ENCODE peak calls at places on chromosomes 1 and 21, in eight cellular contexts. One of them, this sample, is unnamed.

GRCh38 chr1:53982034-53982761 is 35.8 kb downstream of the LDLRAD1 start:
- DNase-seq in transverse colon: peak
- DNase-seq in pancreas: peak
- DNase-seq in glutamatergic neuron: no peak
- DNase-seq in neural progenitor cell: peak
- DNase-seq in choroid plexus epithelial cell: peak
- DNase-seq in PC-9: no peak
- DNase-seq in CD4-positive, alpha-beta T cell: no peak
- DNase-seq in this sample: no peak

GRCh38 chr1:181089017-181089776 is 697 bp downstream of the IER5 start:
- DNase-seq in transverse colon: peak
- DNase-seq in pancreas: peak
- DNase-seq in glutamatergic neuron: peak
- DNase-seq in neural progenitor cell: peak
- DNase-seq in choroid plexus epithelial cell: no peak
- DNase-seq in PC-9: no peak
- DNase-seq in CD4-positive, alpha-beta T cell: peak
- DNase-seq in this sample: no peak

GRCh38 chr1:93437976-93438605 is 9.8 kb upstream of the FNBP1L start:
- DNase-seq in transverse colon: no peak
- DNase-seq in pancreas: no peak
- DNase-seq in glutamatergic neuron: no peak
- DNase-seq in neural progenitor cell: peak
- DNase-seq in choroid plexus epithelial cell: peak
- DNase-seq in PC-9: peak
- DNase-seq in CD4-positive, alpha-beta T cell: no peak
- DNase-seq in this sample: peak

GRCh38 chr1:31033573-31033972 is 31.9 kb downstream of the PUM1 start:
- DNase-seq in transverse colon: no peak
- DNase-seq in pancreas: no peak
- DNase-seq in glutamatergic neuron: no peak
- DNase-seq in neural progenitor cell: no peak
- DNase-seq in choroid plexus epithelial cell: no peak
- DNase-seq in PC-9: no peak
- DNase-seq in CD4-positive, alpha-beta T cell: no peak
- DNase-seq in this sample: no peak

GRCh38 chr1:87953732-87954344 is 625.2 kb downstream of the LMO4 start:
- DNase-seq in transverse colon: peak
- DNase-seq in pancreas: no peak
- DNase-seq in glutamatergic neuron: peak
- DNase-seq in neural progenitor cell: peak
- DNase-seq in choroid plexus epithelial cell: peak
- DNase-seq in PC-9: peak
- DNase-seq in CD4-positive, alpha-beta T cell: peak
- DNase-seq in this sample: peak

GRCh38 chr21:45073301-45074047 is 906 bp upstream of the ADARB1 start:
- DNase-seq in transverse colon: peak
- DNase-seq in pancreas: peak
- DNase-seq in glutamatergic neuron: peak
- DNase-seq in neural progenitor cell: peak
- DNase-seq in choroid plexus epithelial cell: no peak
- DNase-seq in PC-9: peak
- DNase-seq in CD4-positive, alpha-beta T cell: no peak
- DNase-seq in this sample: peak

GRCh38 chr1:97202481-97202880 is 480.9 kb downstream of the PTBP2 start:
- DNase-seq in transverse colon: no peak
- DNase-seq in pancreas: no peak
- DNase-seq in glutamatergic neuron: peak
- DNase-seq in neural progenitor cell: peak
- DNase-seq in choroid plexus epithelial cell: no peak
- DNase-seq in PC-9: no peak
- DNase-seq in CD4-positive, alpha-beta T cell: no peak
- DNase-seq in this sample: no peak

GRCh38 chr1:98053471-98054366 is 132.9 kb upstream of the DPYD start:
- DNase-seq in transverse colon: peak
- DNase-seq in pancreas: peak
- DNase-seq in glutamatergic neuron: peak
- DNase-seq in neural progenitor cell: peak
- DNase-seq in choroid plexus epithelial cell: peak
- DNase-seq in PC-9: no peak
- DNase-seq in CD4-positive, alpha-beta T cell: peak
- DNase-seq in this sample: peak

GRCh38 chr1:234154320-234155251 is 218.7 kb upstream of the COA6 start:
- DNase-seq in transverse colon: no peak
- DNase-seq in pancreas: no peak
- DNase-seq in glutamatergic neuron: no peak
- DNase-seq in neural progenitor cell: peak
- DNase-seq in choroid plexus epithelial cell: peak
- DNase-seq in PC-9: peak
- DNase-seq in CD4-positive, alpha-beta T cell: no peak
- DNase-seq in this sample: peak

GRCh38 chr21:42942244-42942643 is 16.8 kb upstream of the ERVH48-1 start:
- DNase-seq in transverse colon: no peak
- DNase-seq in pancreas: no peak
- DNase-seq in glutamatergic neuron: no peak
- DNase-seq in neural progenitor cell: no peak
- DNase-seq in choroid plexus epithelial cell: no peak
- DNase-seq in PC-9: no peak
- DNase-seq in CD4-positive, alpha-beta T cell: no peak
- DNase-seq in this sample: no peak

GRCh38 chr21:42937960-42938580 is 12.6 kb upstream of the ERVH48-1 start:
- DNase-seq in transverse colon: no peak
- DNase-seq in pancreas: peak
- DNase-seq in glutamatergic neuron: no peak
- DNase-seq in neural progenitor cell: no peak
- DNase-seq in choroid plexus epithelial cell: no peak
- DNase-seq in PC-9: no peak
- DNase-seq in CD4-positive, alpha-beta T cell: no peak
- DNase-seq in this sample: peak

GRCh38 chr21:42941696-42942085 is 16.3 kb upstream of the ERVH48-1 start:
- DNase-seq in transverse colon: no peak
- DNase-seq in pancreas: no peak
- DNase-seq in glutamatergic neuron: no peak
- DNase-seq in neural progenitor cell: no peak
- DNase-seq in choroid plexus epithelial cell: no peak
- DNase-seq in PC-9: no peak
- DNase-seq in CD4-positive, alpha-beta T cell: no peak
- DNase-seq in this sample: no peak

DNA sequence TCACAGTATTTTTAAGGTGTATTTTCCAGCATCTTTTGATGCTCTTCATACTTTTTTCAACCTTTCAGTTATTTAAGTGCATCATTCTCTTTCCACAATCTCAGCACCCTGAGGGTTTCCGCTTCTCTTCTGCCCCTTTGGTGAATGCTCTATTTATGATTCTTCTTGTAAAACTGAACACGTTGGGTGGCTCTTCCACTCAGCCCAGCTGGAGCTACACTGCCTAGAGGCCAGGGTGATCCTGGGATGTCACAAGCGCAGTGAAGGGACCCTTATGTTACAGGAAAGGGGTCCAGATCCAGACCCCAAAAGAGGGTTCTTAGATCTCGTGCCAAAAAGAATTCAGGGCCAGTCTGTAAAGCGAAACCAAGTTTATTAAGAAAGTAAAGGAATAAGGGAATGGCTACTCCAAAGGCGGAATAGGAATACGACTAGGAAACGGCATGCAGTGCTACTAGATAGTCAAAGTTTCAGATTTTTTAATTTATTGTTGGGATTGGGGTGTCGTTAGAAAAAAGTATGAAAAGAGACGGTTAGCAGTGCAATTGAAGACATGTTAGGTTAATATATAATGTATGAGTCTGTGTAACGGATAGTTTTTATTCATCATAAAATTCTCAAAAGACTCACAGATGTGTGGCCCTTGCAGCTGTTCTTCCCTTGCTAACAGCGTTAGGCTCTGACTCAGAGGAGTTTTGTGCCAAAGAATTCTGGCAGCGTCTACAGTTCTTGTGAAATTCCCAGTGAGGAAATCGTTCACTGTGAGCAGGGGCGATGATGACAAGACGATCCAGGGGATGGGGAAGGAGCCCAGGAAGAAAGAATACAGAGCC is 14.4 kb upstream of the ERVH48-1 start:
- DNase-seq in transverse colon: peak
- DNase-seq in pancreas: peak
- DNase-seq in glutamatergic neuron: no peak
- DNase-seq in neural progenitor cell: no peak
- DNase-seq in choroid plexus epithelial cell: peak
- DNase-seq in PC-9: peak
- DNase-seq in CD4-positive, alpha-beta T cell: no peak
- DNase-seq in this sample: peak
- TF ChIP-seq CTCF in transverse colon: no peak
- TF ChIP-seq CTCF in pancreas: no peak
- TF ChIP-seq CTCF in glutamatergic neuron: no peak
- TF ChIP-seq CTCF in neural progenitor cell: no peak
- TF ChIP-seq CTCF in choroid plexus epithelial cell: no peak
- TF ChIP-seq CTCF in PC-9: no peak
- TF ChIP-seq CTCF in CD4-positive, alpha-beta T cell: no peak
- TF ChIP-seq CTCF in this sample: no peak

DNA sequence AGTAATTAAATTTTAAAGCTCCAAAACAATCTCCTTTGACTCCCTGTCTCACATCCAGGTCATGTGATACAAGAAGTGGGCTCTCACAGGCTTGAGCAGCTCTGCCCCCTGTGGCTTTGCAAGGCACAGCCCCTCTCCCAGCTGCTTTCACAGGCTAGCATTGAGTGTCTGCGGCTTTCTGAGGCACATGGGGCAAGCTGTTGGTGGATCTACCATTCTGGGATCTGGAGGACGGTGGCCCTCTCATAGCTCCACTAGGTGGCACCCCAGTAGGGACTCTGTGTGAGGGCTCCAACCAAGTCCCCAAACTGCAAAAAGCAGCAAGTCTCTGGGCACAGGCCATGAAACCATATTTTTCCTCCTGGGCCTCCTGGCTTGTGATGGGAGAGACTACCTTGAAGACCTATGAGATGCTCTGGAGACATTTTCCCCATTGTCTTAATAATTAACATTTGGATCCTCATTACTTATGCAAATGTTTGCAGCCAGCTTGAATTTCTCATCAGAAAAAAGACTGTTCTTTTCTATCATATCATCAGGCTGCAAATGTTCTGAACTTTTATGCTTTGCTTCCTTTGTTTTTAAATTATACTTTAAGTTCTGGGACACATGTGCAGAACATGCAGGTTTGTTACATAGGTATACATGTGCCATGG is 554.1 kb upstream of the OLFM3 start:
- DNase-seq in transverse colon: no peak
- DNase-seq in pancreas: no peak
- DNase-seq in glutamatergic neuron: peak
- DNase-seq in neural progenitor cell: peak
- DNase-seq in choroid plexus epithelial cell: peak
- DNase-seq in PC-9: no peak
- DNase-seq in CD4-positive, alpha-beta T cell: no peak
- DNase-seq in this sample: no peak
- TF ChIP-seq CTCF in transverse colon: no peak
- TF ChIP-seq CTCF in pancreas: no peak
- TF ChIP-seq CTCF in glutamatergic neuron: peak
- TF ChIP-seq CTCF in neural progenitor cell: peak
- TF ChIP-seq CTCF in choroid plexus epithelial cell: peak
- TF ChIP-seq CTCF in PC-9: peak
- TF ChIP-seq CTCF in CD4-positive, alpha-beta T cell: no peak
- TF ChIP-seq CTCF in this sample: peak

GRCh38 chr21:38716088-38716487 is 89.6 kb upstream of the ETS2 start:
- DNase-seq in transverse colon: no peak
- DNase-seq in pancreas: no peak
- DNase-seq in glutamatergic neuron: no peak
- DNase-seq in neural progenitor cell: no peak
- DNase-seq in choroid plexus epithelial cell: no peak
- DNase-seq in PC-9: no peak
- DNase-seq in CD4-positive, alpha-beta T cell: no peak
- DNase-seq in this sample: no peak

GRCh38 chr21:38716942-38717341 is 88.8 kb upstream of the ETS2 start:
- DNase-seq in transverse colon: no peak
- DNase-seq in pancreas: no peak
- DNase-seq in glutamatergic neuron: no peak
- DNase-seq in neural progenitor cell: no peak
- DNase-seq in choroid plexus epithelial cell: peak
- DNase-seq in PC-9: no peak
- DNase-seq in CD4-positive, alpha-beta T cell: no peak
- DNase-seq in this sample: no peak

GRCh38 chr21:38720074-38720473 is 85.7 kb upstream of the ETS2 start:
- DNase-seq in transverse colon: no peak
- DNase-seq in pancreas: no peak
- DNase-seq in glutamatergic neuron: no peak
- DNase-seq in neural progenitor cell: no peak
- DNase-seq in choroid plexus epithelial cell: no peak
- DNase-seq in PC-9: no peak
- DNase-seq in CD4-positive, alpha-beta T cell: no peak
- DNase-seq in this sample: no peak

GRCh38 chr21:38712076-38712475 is 93.7 kb upstream of the ETS2 start:
- DNase-seq in transverse colon: peak
- DNase-seq in pancreas: no peak
- DNase-seq in glutamatergic neuron: peak
- DNase-seq in neural progenitor cell: peak
- DNase-seq in choroid plexus epithelial cell: peak
- DNase-seq in PC-9: no peak
- DNase-seq in CD4-positive, alpha-beta T cell: no peak
- DNase-seq in this sample: peak

GRCh38 chr21:38714998-38715397 is 90.7 kb upstream of the ETS2 start:
- DNase-seq in transverse colon: no peak
- DNase-seq in pancreas: no peak
- DNase-seq in glutamatergic neuron: no peak
- DNase-seq in neural progenitor cell: no peak
- DNase-seq in choroid plexus epithelial cell: peak
- DNase-seq in PC-9: no peak
- DNase-seq in CD4-positive, alpha-beta T cell: no peak
- DNase-seq in this sample: no peak
- TF ChIP-seq CTCF in transverse colon: no peak
- TF ChIP-seq CTCF in pancreas: no peak
- TF ChIP-seq CTCF in glutamatergic neuron: no peak
- TF ChIP-seq CTCF in neural progenitor cell: no peak
- TF ChIP-seq CTCF in choroid plexus epithelial cell: no peak
- TF ChIP-seq CTCF in PC-9: no peak
- TF ChIP-seq CTCF in CD4-positive, alpha-beta T cell: no peak
- TF ChIP-seq CTCF in this sample: no peak

DNA sequence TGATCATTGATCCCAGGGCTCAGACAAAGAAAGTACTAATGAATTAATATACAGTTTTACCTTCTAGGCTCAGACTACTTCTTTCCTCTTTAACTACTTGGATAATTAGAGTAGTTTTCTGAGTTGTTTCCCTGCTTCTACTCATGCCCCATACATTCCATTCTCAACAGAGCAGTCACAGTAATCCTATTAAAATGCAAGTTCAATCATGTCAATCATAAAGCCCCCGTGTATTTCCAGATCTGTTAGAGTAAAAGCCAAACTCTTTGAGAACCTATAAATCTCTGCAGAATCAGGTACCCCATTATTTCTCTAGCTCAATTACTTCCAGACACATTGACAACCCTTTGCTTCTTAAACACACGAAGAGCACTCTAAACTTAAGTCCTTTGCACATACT is 242.1 kb upstream of the PRMT6 start:
- DNase-seq in transverse colon: no peak
- DNase-seq in pancreas: no peak
- DNase-seq in glutamatergic neuron: no peak
- DNase-seq in neural progenitor cell: no peak
- DNase-seq in choroid plexus epithelial cell: no peak
- DNase-seq in PC-9: no peak
- DNase-seq in CD4-positive, alpha-beta T cell: no peak
- DNase-seq in this sample: no peak
- TF ChIP-seq CTCF in transverse colon: no peak
- TF ChIP-seq CTCF in pancreas: no peak
- TF ChIP-seq CTCF in glutamatergic neuron: no peak
- TF ChIP-seq CTCF in neural progenitor cell: no peak
- TF ChIP-seq CTCF in choroid plexus epithelial cell: no peak
- TF ChIP-seq CTCF in PC-9: no peak
- TF ChIP-seq CTCF in CD4-positive, alpha-beta T cell: no peak
- TF ChIP-seq CTCF in this sample: no peak

This sample was measured in GM13976.